ENCODE peak calls at places on chromosome 2, in six cellular contexts. C is MCF 10A; I is stimulated activated naive B cell treated with anti-CD40 and anti-IgM and Interleukin-4, amounts not matched to agents 10 μg/mL and 1 μg/mL and 100 μg/mL, for 72 hours; J is NCI-H774; Q is A549; S is sciatic nerve. M is an unnamed sample.

GRCh38 chr2:239148495-239149200 is 252.2 kb downstream of the HDAC4 start:
- DNase-seq in C (no peak), I (no peak), J (no peak), Q (no peak), S (peak), M (no peak)

GRCh38 chr2:150599889-150600288 is 112.4 kb upstream of the RND3 start:
- DNase-seq in C (no peak), I (no peak), J (no peak), Q (no peak), S (no peak), M (no peak)

GRCh38 chr2:139031722-139032121 is 251.5 kb upstream of the NXPH2 start:
- DNase-seq in C (peak), I (no peak), J (no peak), Q (no peak), S (no peak), M (no peak)

GRCh38 chr2:40034198-40034597 is 255.1 kb upstream of the THUMPD2 start:
- DNase-seq in C (peak), I (no peak), J (no peak), Q (no peak), S (no peak), M (peak)

GRCh38 chr2:202717598-202718310 is 83.0 kb downstream of the FAM117B start:
- DNase-seq in C (peak), I (peak), J (no peak), Q (no peak), S (no peak), M (no peak)

GRCh38 chr2:14516844-14517243 is 115.7 kb upstream of the LRATD1 start:
- DNase-seq in C (peak), I (no peak), J (no peak), Q (no peak), S (no peak), M (peak)

GRCh38 chr2:70808983-70809958 is 11.1 kb downstream of the CLEC4F start:
- DNase-seq in C (no peak), I (no peak), J (no peak), Q (no peak), S (no peak), M (no peak)

GRCh38 chr2:175941699-175942098 is 60.4 kb downstream of the LNPK start:
- DNase-seq in C (no peak), I (no peak), J (no peak), Q (no peak), S (no peak), M (no peak)

GRCh38 chr2:176056411-176056810 is 27.4 kb downstream of the EVX2 start:
- DNase-seq in C (peak), I (no peak), J (peak), Q (no peak), S (no peak), M (no peak)

GRCh38 chr2:126496493-126496892 is 159.5 kb upstream of the GYPC start:
- DNase-seq in C (no peak), I (no peak), J (no peak), Q (no peak), S (no peak), M (no peak)

GRCh38 chr2:131034122-131035051 is 58.9 kb downstream of the FAM168B start:
- DNase-seq in C (no peak), I (no peak), J (no peak), Q (no peak), S (peak), M (no peak)

GRCh38 chr2:174888646-174889271 is 116.4 kb downstream of the CHN1 start:
- DNase-seq in C (no peak), I (no peak), J (no peak), Q (no peak), S (no peak), M (no peak)

GRCh38 chr2:102266204-102266603 is 45.2 kb upstream of the IL1RL1 start:
- DNase-seq in C (no peak), I (no peak), J (no peak), Q (no peak), S (no peak), M (no peak)

GRCh38 chr2:58903427-58903826 is 662.3 kb upstream of the FANCL start:
- DNase-seq in C (no peak), I (no peak), J (no peak), Q (no peak), S (no peak), M (no peak)

GRCh38 chr2:221088506-221088905 is 483.6 kb downstream of the EPHA4 start:
- DNase-seq in C (no peak), I (no peak), J (no peak), Q (no peak), S (no peak), M (no peak)

GRCh38 chr2:33518929-33519328 is 42.5 kb downstream of the RASGRP3 start:
- DNase-seq in C (peak), I (no peak), J (no peak), Q (no peak), S (no peak), M (no peak)

M was measured in amniotic stem cell.